ENCODE peak calls at places on chromosomes 13 and 19, in six cellular contexts. H is endothelial cell of umbilical vein, U is WERI-Rb-1, V is endodermal cell, C is IMR-90, I is transverse colon. L is an unnamed sample.
A peak's percentile ranks its signal among the peaks of the same experiment; 100 is the strongest.

GRCh38 chr19:10095948-10096614 is 6.4 kb downstream of the ANGPTL6 start:
- DNase-seq in I (peak; percentile 93), V (peak; percentile 95), C (peak; percentile 89), U (peak; percentile 85), H (peak; percentile 91), L (peak; percentile 95)

GRCh38 chr13:77979721-77980377 is 61.2 kb upstream of the EDNRB start:
- DNase-seq in U (no peak), C (no peak), H (peak; percentile 4), I (no peak), V (no peak), L (no peak)

GRCh38 chr13:20940083-20940482 is 37.5 kb upstream of the XPO4 start:
- DNase-seq in C (peak; percentile 83), V (no peak), U (no peak), H (no peak), I (no peak), L (no peak)

GRCh38 chr13:89393758-89394157 is 1722.6 kb downstream of the SLITRK5 start:
- DNase-seq in H (no peak), I (no peak), V (no peak), U (no peak), C (no peak), L (no peak)

GRCh38 chr19:46963093-46963734 is 56.4 kb upstream of the NPAS1 start:
- DNase-seq in V (no peak), I (no peak), U (no peak), H (peak; percentile 46), C (peak; percentile 94), L (no peak)

GRCh38 chr19:7607874-7608560 is 12.4 kb downstream of the CAMSAP3 start:
- DNase-seq in U (no peak), I (no peak), V (no peak), H (no peak), C (no peak), L (no peak)

GRCh38 chr13:40159736-40160135 is 504.3 kb downstream of the COG6 start:
- DNase-seq in U (no peak), V (no peak), H (no peak), C (no peak), I (no peak), L (no peak)

GRCh38 chr13:106302843-106303242 is 232.6 kb downstream of the EFNB2 start:
- DNase-seq in V (no peak), C (no peak), I (no peak), H (no peak), U (no peak), L (no peak)

GRCh38 chr13:92272177-92272576 is 873.8 kb downstream of the GPC5 start:
- DNase-seq in C (no peak), I (no peak), H (no peak), U (no peak), V (no peak), L (no peak)

GRCh38 chr13:91946498-91947070 is 548.2 kb downstream of the GPC5 start:
- DNase-seq in C (peak; percentile 12), I (no peak), V (no peak), H (peak; percentile 1), U (peak; percentile 68), L (no peak)

GRCh38 chr19:28646629-28647028 is 566.3 kb downstream of the UQCRFS1 start:
- DNase-seq in I (no peak), C (no peak), H (no peak), V (no peak), U (no peak), L (no peak)

GRCh38 chr19:13848811-13849241 is 28.1 kb upstream of the NANOS3 start:
- DNase-seq in H (no peak), U (no peak), V (no peak), I (no peak), C (no peak), L (no peak)

GRCh38 chr13:52703482-52703881 is 36.1 kb downstream of the CNMD start:
- DNase-seq in H (no peak), V (no peak), C (no peak), I (no peak), U (no peak), L (no peak)

GRCh38 chr19:43124360-43124759 is 41.9 kb upstream of the PSG2 start:
- DNase-seq in I (no peak), U (no peak), C (no peak), H (no peak), V (no peak), L (no peak)

GRCh38 chr13:94329277-94329676 is 150.2 kb downstream of the DCT start:
- DNase-seq in I (no peak), C (peak; percentile 69), V (no peak), U (no peak), H (no peak), L (no peak)

GRCh38 chr13:114155320-114155719 is 22.9 kb upstream of the RASA3 start:
- DNase-seq in H (no peak), U (no peak), I (no peak), V (no peak), C (no peak), L (no peak)

GRCh38 chr13:59776924-59777690 is 386.6 kb downstream of the DIAPH3 start:
- DNase-seq in U (no peak), V (no peak), I (no peak), C (peak; percentile 90), H (peak; percentile 75), L (no peak)

GRCh38 chr13:100461309-100462035 is 127.1 kb downstream of the GGACT start:
- DNase-seq in I (no peak), U (no peak), V (no peak), H (peak; percentile 69), C (peak; percentile 33), L (no peak)

GRCh38 chr19:3094638-3095374 is 644 bp downstream of the GNA11 start:
- DNase-seq in C (peak; percentile 17), I (no peak), V (peak; percentile 69), U (no peak), H (no peak), L (no peak)

GRCh38 chr13:106475852-106476251 is 59.6 kb downstream of the EFNB2 start:
- DNase-seq in V (no peak), C (no peak), U (no peak), H (peak; percentile 80), I (no peak), L (no peak)

GRCh38 chr19:29687244-29687896 is 22.1 kb downstream of the PLEKHF1 start:
- DNase-seq in H (no peak), U (no peak), C (peak; percentile 98), V (no peak), I (no peak), L (no peak)

GRCh38 chr13:24036115-24036514 is 124.4 kb upstream of the SPATA13 start:
- DNase-seq in C (peak; percentile 44), H (no peak), V (no peak), I (no peak), U (no peak), L (no peak)

GRCh38 chr13:24039621-24040475 is 120.7 kb upstream of the SPATA13 start:
- DNase-seq in U (no peak), V (no peak), H (no peak), C (no peak), I (no peak), L (no peak)

GRCh38 chr13:24040835-24041234 is 119.7 kb upstream of the SPATA13 start:
- DNase-seq in I (no peak), V (no peak), U (no peak), H (no peak), C (no peak), L (no peak)

GRCh38 chr13:24038846-24039330 is 121.6 kb upstream of the SPATA13 start:
- DNase-seq in C (peak; percentile 74), V (no peak), H (no peak), I (peak; percentile 16), U (no peak), L (no peak)

DNA sequence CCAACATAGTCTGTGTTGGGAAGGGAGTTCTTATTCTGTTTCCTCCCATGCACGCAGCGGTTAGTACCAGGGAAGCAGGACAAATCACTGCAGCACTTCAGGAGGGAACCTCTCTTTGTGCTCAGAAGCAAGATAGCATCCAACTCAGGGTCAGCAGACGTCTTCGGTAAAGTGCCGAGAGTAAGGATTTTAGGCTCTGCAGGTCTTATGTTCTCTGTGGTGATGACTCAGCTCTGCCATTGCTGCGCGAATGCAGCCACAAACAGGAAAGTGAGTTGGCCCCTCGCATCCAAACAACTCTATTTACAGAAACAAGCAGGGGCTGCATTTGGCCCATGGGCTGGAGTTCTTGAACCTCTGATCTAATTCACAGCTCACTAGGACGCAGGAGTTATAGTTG is 122.1 kb upstream of the SPATA13 start:
- DNase-seq in I (no peak), V (no peak), H (peak; percentile 8), C (peak; percentile 72), U (no peak), L (no peak)
- H3K4me3 ChIP-seq in I (no peak overlapping the region), V (no peak overlapping the region), H (no peak overlapping the region), C (no peak overlapping the region), U (no peak overlapping the region), L (no peak overlapping the region)

GRCh38 chr13:47794963-47795362 is 206.1 kb downstream of the SUCLA2 start:
- DNase-seq in C (peak; percentile 2), I (no peak), H (no peak), V (no peak), U (no peak), L (no peak)
- TF ChIP-seq CTCF in C (peak; percentile 26), I (no peak), H (peak; percentile 39), V (peak; percentile 72), U (peak; percentile 35), L (no peak)

GRCh38 chr19:16462757-16463250 is 9.0 kb downstream of the EPS15L1 start:
- DNase-seq in U (no peak), C (peak; percentile 34), I (peak; percentile 26), H (no peak), V (no peak), L (no peak)
- H3K27ac ChIP-seq in U (no peak overlapping the region), C (no peak overlapping the region), I (no peak overlapping the region), H (no peak overlapping the region), V (no peak overlapping the region), L (no peak overlapping the region)

GRCh38 chr19:11423164-11423803 is 4.2 kb upstream of the RGL3 start:
- DNase-seq in V (no peak), C (no peak), I (no peak), H (no peak), U (no peak), L (no peak)

GRCh38 chr19:11421607-11422098 is 2.5 kb upstream of the RGL3 start:
- DNase-seq in H (no peak), C (no peak), V (peak; percentile 98), U (peak; percentile 42), I (peak; percentile 63), L (peak; percentile 62)

GRCh38 chr19:11420429-11420893 is 1.3 kb upstream of the RGL3 start:
- DNase-seq in U (no peak), H (no peak), V (peak; percentile 66), C (no peak), I (no peak), L (no peak)

GRCh38 chr19:11422163-11423068 is 3.3 kb upstream of the RGL3 start:
- DNase-seq in V (peak; percentile 98), U (peak; percentile 57), I (peak; percentile 87), H (peak; percentile 25), C (no peak), L (peak; percentile 73)

DNA sequence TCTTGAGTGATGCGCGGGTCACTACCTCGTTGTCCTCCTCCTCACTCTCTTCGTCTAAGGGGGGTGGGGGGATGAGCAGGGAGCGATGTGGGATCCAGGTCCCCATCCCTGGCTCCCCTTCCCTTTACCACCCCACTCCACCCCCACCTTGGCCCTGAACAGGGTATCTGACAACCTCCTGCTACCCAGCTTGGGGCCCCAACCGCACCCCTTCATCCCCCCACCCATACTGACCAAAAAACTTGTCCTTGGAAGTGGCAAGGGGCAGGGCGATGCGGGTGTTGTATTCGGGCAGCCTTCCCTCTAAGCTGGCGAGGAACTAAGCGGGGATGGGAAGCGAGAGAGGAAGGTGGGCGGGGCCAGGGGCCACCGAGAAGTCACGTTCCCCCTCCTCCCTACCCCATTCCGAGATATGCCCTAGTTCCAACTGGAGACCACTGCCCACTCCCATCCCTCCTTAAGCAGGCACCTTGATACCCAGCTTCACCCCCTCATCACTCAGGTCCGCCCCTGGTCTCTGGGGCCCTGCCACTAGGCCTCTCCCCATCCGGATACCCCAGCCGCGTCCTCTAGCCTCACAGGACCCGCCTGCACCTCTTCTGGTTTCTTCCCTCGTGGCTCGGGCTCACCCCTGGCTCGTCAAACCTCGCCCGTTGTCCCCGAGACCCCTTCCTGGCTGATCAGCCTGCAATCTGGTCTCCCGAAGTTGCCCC is 1.9 kb upstream of the RGL3 start:
- DNase-seq in I (no peak), U (no peak), C (no peak), H (no peak), V (peak; percentile 81), L (no peak)
- H3K4me3 ChIP-seq in I (peak overlapping the region; percentile 39), U (no peak overlapping the region), C (no peak overlapping the region), H (no peak overlapping the region), V (peak overlapping the region; percentile 29), L (peak overlapping the region; percentile 40)